ENCODE peak calls at places on chromosomes 12 and 14, in seven cellular contexts. One of them, this sample, is unnamed.

GRCh38 chr12:64611430-64612286 is 1.4 kb downstream of the RASSF3 start:
- DNase-seq in tibial nerve: peak; percentile 11
- DNase-seq in ovary: peak; percentile 45
- DNase-seq in CD4-positive, alpha-beta memory T cell: peak; percentile 34
- DNase-seq in psoas muscle: no peak
- DNase-seq in type B pancreatic cell: no peak
- DNase-seq in hippocampal formation: peak; percentile 18
- DNase-seq in this sample: no peak

GRCh38 chr14:67557656-67558055 is 24.6 kb downstream of the PLEKHH1 start:
- DNase-seq in type B pancreatic cell: no peak
- DNase-seq in hippocampal formation: no peak
- DNase-seq in psoas muscle: no peak
- DNase-seq in CD4-positive, alpha-beta memory T cell: no peak
- DNase-seq in ovary: no peak
- DNase-seq in tibial nerve: no peak
- DNase-seq in this sample: no peak

GRCh38 chr14:73762375-73762822 is 48.2 kb upstream of the PNMA1 start:
- DNase-seq in ovary: no peak
- DNase-seq in hippocampal formation: no peak
- DNase-seq in CD4-positive, alpha-beta memory T cell: no peak
- DNase-seq in type B pancreatic cell: no peak
- DNase-seq in tibial nerve: no peak
- DNase-seq in psoas muscle: no peak
- DNase-seq in this sample: no peak

GRCh38 chr12:52200783-52201519 is 9.1 kb upstream of the KRT80 start:
- DNase-seq in type B pancreatic cell: no peak
- DNase-seq in tibial nerve: no peak
- DNase-seq in CD4-positive, alpha-beta memory T cell: no peak
- DNase-seq in ovary: no peak
- DNase-seq in hippocampal formation: no peak
- DNase-seq in psoas muscle: no peak
- DNase-seq in this sample: no peak

GRCh38 chr12:51484119-51484518 is 59.5 kb downstream of the SLC4A8 start:
- DNase-seq in type B pancreatic cell: no peak
- DNase-seq in tibial nerve: no peak
- DNase-seq in CD4-positive, alpha-beta memory T cell: no peak
- DNase-seq in hippocampal formation: no peak
- DNase-seq in ovary: no peak
- DNase-seq in psoas muscle: no peak
- DNase-seq in this sample: no peak

GRCh38 chr14:22002860-22003284 is 329.3 kb upstream of the OR4E1 start:
- DNase-seq in ovary: no peak
- DNase-seq in hippocampal formation: no peak
- DNase-seq in tibial nerve: no peak
- DNase-seq in CD4-positive, alpha-beta memory T cell: peak; percentile 61
- DNase-seq in psoas muscle: peak; percentile 25
- DNase-seq in type B pancreatic cell: no peak
- DNase-seq in this sample: no peak

GRCh38 chr12:197347-197746 is 16.6 kb downstream of the SLC6A12 start:
- DNase-seq in type B pancreatic cell: no peak
- DNase-seq in psoas muscle: no peak
- DNase-seq in ovary: no peak
- DNase-seq in tibial nerve: no peak
- DNase-seq in hippocampal formation: no peak
- DNase-seq in CD4-positive, alpha-beta memory T cell: no peak
- DNase-seq in this sample: no peak

GRCh38 chr14:103688906-103689902 is 26.0 kb downstream of the XRCC3 start:
- DNase-seq in psoas muscle: no peak
- DNase-seq in type B pancreatic cell: no peak
- DNase-seq in ovary: peak; percentile 70
- DNase-seq in hippocampal formation: peak; percentile 58
- DNase-seq in CD4-positive, alpha-beta memory T cell: no peak
- DNase-seq in tibial nerve: no peak
- DNase-seq in this sample: peak; percentile 76

GRCh38 chr14:101491841-101492240 is 69.5 kb upstream of the DIO3 start:
- DNase-seq in ovary: no peak
- DNase-seq in type B pancreatic cell: no peak
- DNase-seq in psoas muscle: no peak
- DNase-seq in hippocampal formation: no peak
- DNase-seq in tibial nerve: no peak
- DNase-seq in CD4-positive, alpha-beta memory T cell: no peak
- DNase-seq in this sample: no peak

GRCh38 chr12:100267603-100268281 is 765 bp downstream of the SCYL2 start:
- DNase-seq in CD4-positive, alpha-beta memory T cell: peak; percentile 35
- DNase-seq in psoas muscle: no peak
- DNase-seq in ovary: no peak
- DNase-seq in hippocampal formation: peak; percentile 51
- DNase-seq in type B pancreatic cell: no peak
- DNase-seq in tibial nerve: peak; percentile 10
- DNase-seq in this sample: no peak

GRCh38 chr12:28191018-28191595 is 851 bp downstream of the CCDC91 start:
- DNase-seq in hippocampal formation: no peak
- DNase-seq in type B pancreatic cell: no peak
- DNase-seq in ovary: peak; percentile 70
- DNase-seq in psoas muscle: peak; percentile 34
- DNase-seq in CD4-positive, alpha-beta memory T cell: no peak
- DNase-seq in tibial nerve: no peak
- DNase-seq in this sample: no peak

GRCh38 chr12:113299619-113300237 is 35.2 kb downstream of the SLC8B1 start:
- DNase-seq in type B pancreatic cell: no peak
- DNase-seq in hippocampal formation: no peak
- DNase-seq in psoas muscle: peak; percentile 73
- DNase-seq in ovary: peak; percentile 76
- DNase-seq in CD4-positive, alpha-beta memory T cell: no peak
- DNase-seq in tibial nerve: no peak
- DNase-seq in this sample: no peak

GRCh38 chr12:107415066-107415465 is 270.5 kb upstream of the PWP1 start:
- DNase-seq in ovary: no peak
- DNase-seq in type B pancreatic cell: no peak
- DNase-seq in CD4-positive, alpha-beta memory T cell: no peak
- DNase-seq in hippocampal formation: no peak
- DNase-seq in psoas muscle: no peak
- DNase-seq in tibial nerve: no peak
- DNase-seq in this sample: no peak

GRCh38 chr14:96662116-96662901 is 134.9 kb upstream of the VRK1 start:
- DNase-seq in hippocampal formation: no peak
- DNase-seq in type B pancreatic cell: no peak
- DNase-seq in CD4-positive, alpha-beta memory T cell: no peak
- DNase-seq in psoas muscle: no peak
- DNase-seq in tibial nerve: no peak
- DNase-seq in ovary: no peak
- DNase-seq in this sample: no peak

GRCh38 chr14:89899917-89900680 is 54.4 kb downstream of the EFCAB11 start:
- DNase-seq in type B pancreatic cell: no peak
- DNase-seq in CD4-positive, alpha-beta memory T cell: no peak
- DNase-seq in hippocampal formation: no peak
- DNase-seq in psoas muscle: no peak
- DNase-seq in ovary: no peak
- DNase-seq in tibial nerve: no peak
- DNase-seq in this sample: no peak

GRCh38 chr12:64946132-64946829 is 121.8 kb downstream of the TBC1D30 start:
- DNase-seq in type B pancreatic cell: no peak
- DNase-seq in psoas muscle: no peak
- DNase-seq in tibial nerve: peak; percentile 24
- DNase-seq in ovary: no peak
- DNase-seq in hippocampal formation: peak; percentile 90
- DNase-seq in CD4-positive, alpha-beta memory T cell: no peak
- DNase-seq in this sample: no peak

GRCh38 chr14:101363261-101363555 is 198.1 kb upstream of the DIO3 start:
- DNase-seq in ovary: no peak
- DNase-seq in type B pancreatic cell: no peak
- DNase-seq in tibial nerve: no peak
- DNase-seq in psoas muscle: no peak
- DNase-seq in CD4-positive, alpha-beta memory T cell: no peak
- DNase-seq in hippocampal formation: no peak
- DNase-seq in this sample: no peak

GRCh38 chr12:25794580-25794979 is 163.9 kb upstream of the RASSF8 start:
- DNase-seq in CD4-positive, alpha-beta memory T cell: no peak
- DNase-seq in psoas muscle: no peak
- DNase-seq in tibial nerve: no peak
- DNase-seq in ovary: no peak
- DNase-seq in hippocampal formation: no peak
- DNase-seq in type B pancreatic cell: no peak
- DNase-seq in this sample: no peak

GRCh38 chr12:2638273-2639019 is 156.3 kb upstream of the FKBP4 start:
- DNase-seq in psoas muscle: no peak
- DNase-seq in CD4-positive, alpha-beta memory T cell: no peak
- DNase-seq in type B pancreatic cell: no peak
- DNase-seq in ovary: no peak
- DNase-seq in tibial nerve: no peak
- DNase-seq in hippocampal formation: no peak
- DNase-seq in this sample: peak; percentile 53

GRCh38 chr12:19588944-19589343 is 149.7 kb downstream of the AEBP2 start:
- DNase-seq in CD4-positive, alpha-beta memory T cell: no peak
- DNase-seq in psoas muscle: no peak
- DNase-seq in ovary: no peak
- DNase-seq in tibial nerve: no peak
- DNase-seq in type B pancreatic cell: no peak
- DNase-seq in hippocampal formation: no peak
- DNase-seq in this sample: no peak

GRCh38 chr14:99524091-99524661 is 43.0 kb downstream of the CCNK start:
- DNase-seq in type B pancreatic cell: no peak
- DNase-seq in psoas muscle: peak; percentile 20
- DNase-seq in ovary: peak; percentile 49
- DNase-seq in tibial nerve: no peak
- DNase-seq in CD4-positive, alpha-beta memory T cell: no peak
- DNase-seq in hippocampal formation: no peak
- DNase-seq in this sample: no peak